ENCODE peak calls at places on chromosome 15, in six cellular contexts. C is substantia nigra, H is HepG2, P is aorta, M is spleen, K is tibial nerve. X is an unnamed sample.

GRCh38 chr15:72118400-72118978 is at the start of gene SENP8:
- DNase-seq in C (peak; percentile 85), H (no peak), P (peak; percentile 89), M (no peak), K (no peak), X (no peak)

GRCh38 chr15:91970142-91970541 is 116.6 kb downstream of the SLCO3A1 start:
- DNase-seq in C (peak; percentile 39), H (no peak), P (peak; percentile 89), M (no peak), K (peak; percentile 23), X (no peak)

GRCh38 chr15:59993950-59994401 is 10.1 kb upstream of the FOXB1 start:
- DNase-seq in C (no peak), H (no peak), P (peak; percentile 50), M (no peak), K (no peak), X (no peak)

GRCh38 chr15:63553388-63553791 is 43.8 kb upstream of the FBXL22 start:
- DNase-seq in C (no peak), H (no peak), P (no peak), M (no peak), K (peak; percentile 15), X (no peak)

GRCh38 chr15:81400640-81401236 is 26.7 kb upstream of the TMC3 start:
- DNase-seq in C (no peak), H (peak; percentile 21), P (no peak), M (no peak), K (peak; percentile 44), X (no peak)

GRCh38 chr15:41955807-41956525 is 16.4 kb downstream of the EHD4 start:
- DNase-seq in C (no peak), H (peak; percentile 34), P (no peak), M (no peak), K (no peak), X (no peak)

GRCh38 chr15:52796742-52797515 is 6.8 kb upstream of the ONECUT1 start:
- DNase-seq in C (no peak), H (no peak), P (no peak), M (no peak), K (no peak), X (no peak)

GRCh38 chr15:23118208-23118607 is 18.4 kb downstream of the GOLGA6L1 start:
- DNase-seq in C (no peak), H (no peak), P (no peak), M (no peak), K (no peak), X (no peak)

GRCh38 chr15:74206801-74207281 is 4.3 kb upstream of the STRA6 start:
- DNase-seq in C (no peak), H (no peak), P (no peak), M (no peak), K (no peak), X (no peak)

GRCh38 chr15:91263632-91264477 is 163.8 kb downstream of the SV2B start:
- DNase-seq in C (no peak), H (no peak), P (peak; percentile 83), M (no peak), K (peak; percentile 86), X (no peak)

GRCh38 chr15:41501191-41501917 is 7.7 kb downstream of the ITPKA start:
- DNase-seq in C (no peak), H (no peak), P (no peak), M (peak; percentile 83), K (no peak), X (no peak)

GRCh38 chr15:96326551-96327154 is 3.8 kb upstream of the NR2F2 start:
- DNase-seq in C (no peak), H (no peak), P (peak; percentile 85), M (no peak), K (peak; percentile 47), X (no peak)

GRCh38 chr15:61169904-61170695 is 59.0 kb downstream of the RORA start:
- DNase-seq in C (no peak), H (no peak), P (no peak), M (no peak), K (no peak), X (peak; percentile 5)

GRCh38 chr15:40421246-40422157 is 15.9 kb downstream of the IVD start:
- DNase-seq in C (peak; percentile 69), H (peak; percentile 37), P (peak; percentile 94), M (peak; percentile 96), K (peak; percentile 69), X (peak; percentile 60)

GRCh38 chr15:31297221-31297879 is 29.3 kb upstream of the KLF13 start:
- DNase-seq in C (no peak), H (no peak), P (no peak), M (peak; percentile 60), K (no peak), X (no peak)

GRCh38 chr15:94229591-94230365 is 1.6 kb upstream of the MCTP2 start:
- DNase-seq in C (no peak), H (no peak), P (no peak), M (no peak), K (no peak), X (no peak)

GRCh38 chr15:68652141-68652540 is 73.3 kb downstream of the CORO2B start:
- DNase-seq in C (peak; percentile 82), H (no peak), P (peak; percentile 30), M (peak; percentile 6), K (no peak), X (no peak)

GRCh38 chr15:56839641-56840040 is 78.8 kb upstream of the TCF12 start:
- DNase-seq in C (no peak), H (no peak), P (no peak), M (no peak), K (no peak), X (no peak)

GRCh38 chr15:88342666-88343065 is 86.1 kb upstream of the NTRK3 start:
- DNase-seq in C (no peak), H (no peak), P (no peak), M (no peak), K (no peak), X (no peak)

GRCh38 chr15:93372209-93372910 is 283.3 kb upstream of the RGMA start:
- DNase-seq in C (no peak), H (no peak), P (no peak), M (no peak), K (no peak), X (no peak)

GRCh38 chr15:100671124-100671680 is 68.8 kb downstream of the ASB7 start:
- DNase-seq in C (no peak), H (no peak), P (no peak), M (peak; percentile 48), K (no peak), X (no peak)
- H3K27ac ChIP-seq in C (no peak overlapping the region), H (no peak overlapping the region), P (no peak overlapping the region), M (no peak overlapping the region), K (no peak overlapping the region), X (no peak overlapping the region)

GRCh38 chr15:99019558-99020540 is 12.3 kb upstream of the PGPEP1L start:
- DNase-seq in C (peak; percentile 12), H (peak; percentile 21), P (no peak), M (no peak), K (no peak), X (no peak)

GRCh38 chr15:99017322-99017701 is 9.7 kb upstream of the PGPEP1L start:
- DNase-seq in C (no peak), H (no peak), P (no peak), M (no peak), K (no peak), X (no peak)

GRCh38 chr15:99016680-99017321 is 9.2 kb upstream of the PGPEP1L start:
- DNase-seq in C (no peak), H (no peak), P (no peak), M (no peak), K (no peak), X (no peak)

GRCh38 chr15:99021669-99022068 is 14.1 kb upstream of the PGPEP1L start:
- DNase-seq in C (no peak), H (no peak), P (no peak), M (no peak), K (no peak), X (no peak)

DNA sequence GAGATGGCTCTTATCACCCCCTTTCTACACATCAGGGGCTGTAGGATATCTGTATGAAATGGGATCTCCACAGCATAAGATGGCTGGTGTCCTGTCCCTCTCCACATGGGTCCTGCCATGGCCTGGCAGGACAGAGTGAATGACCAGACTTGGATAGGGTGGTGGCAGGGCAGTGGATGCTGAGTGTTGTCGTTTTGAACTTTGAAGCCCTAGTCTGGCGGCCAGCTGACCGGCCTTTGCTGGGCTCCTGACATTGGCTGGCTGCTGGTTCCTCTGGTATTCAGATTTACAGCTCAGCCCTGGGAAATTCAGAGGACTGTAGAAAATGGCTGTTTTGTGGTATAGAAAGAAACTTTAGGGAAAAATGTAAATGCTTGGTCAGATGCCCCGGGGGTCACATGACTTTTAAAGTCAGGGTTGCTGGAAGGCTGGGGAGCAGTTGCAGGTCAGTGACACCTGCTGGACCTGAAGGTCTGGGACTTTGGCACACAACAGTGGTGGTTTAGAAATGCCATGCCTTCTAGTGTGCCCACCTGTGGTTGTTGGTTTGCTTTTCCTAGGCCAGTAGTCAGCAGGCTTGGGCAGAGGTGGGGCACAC is 13.5 kb upstream of the PGPEP1L start:
- DNase-seq in C (no peak), H (no peak), P (no peak), M (no peak), K (no peak), X (no peak)
- H3K27ac ChIP-seq in C (no peak overlapping the region), H (no peak overlapping the region), P (no peak overlapping the region), M (no peak overlapping the region), K (no peak overlapping the region), X (no peak overlapping the region)

GRCh38 chr15:32941823-32942222 is 224.0 kb downstream of the GREM1 start:
- DNase-seq in C (no peak), H (no peak), P (no peak), M (no peak), K (no peak), X (no peak)
- H3K27ac ChIP-seq in C (no peak overlapping the region), H (no peak overlapping the region), P (no peak overlapping the region), M (no peak overlapping the region), K (no peak overlapping the region), X (no peak overlapping the region)

GRCh38 chr15:35665855-35666536 is 120.0 kb upstream of the DPH6 start:
- DNase-seq in C (no peak), H (no peak), P (no peak), M (no peak), K (peak; percentile 48), X (no peak)
- H3K27ac ChIP-seq in C (no peak overlapping the region), H (no peak overlapping the region), P (peak overlapping the region; percentile 25), M (peak overlapping the region; percentile 51), K (no peak overlapping the region), X (no peak overlapping the region)